ENCODE peak calls at places on chromosomes 6 and 20, in seven cellular contexts. One of them, this sample, is unnamed.

GRCh38 chr6:3956054-3956453 is 106.9 kb downstream of the FAM50B start:
- DNase-seq in mesendoderm: no peak
- DNase-seq in neuronal stem cell: no peak
- DNase-seq in mesenchymal stem cell: no peak
- DNase-seq in IMR-90: no peak
- DNase-seq in H1: no peak
- DNase-seq in trophoblast cell: no peak
- DNase-seq in this sample: no peak

GRCh38 chr6:43838276-43839036 is 68.4 kb downstream of the VEGFA start:
- DNase-seq in mesendoderm: peak
- DNase-seq in neuronal stem cell: no peak
- DNase-seq in mesenchymal stem cell: peak
- DNase-seq in IMR-90: peak
- DNase-seq in H1: no peak
- DNase-seq in trophoblast cell: peak
- DNase-seq in this sample: peak

GRCh38 chr20:31515775-31516107 is 1.5 kb downstream of the HM13 start:
- DNase-seq in mesendoderm: no peak
- DNase-seq in neuronal stem cell: no peak
- DNase-seq in mesenchymal stem cell: no peak
- DNase-seq in IMR-90: no peak
- DNase-seq in H1: no peak
- DNase-seq in trophoblast cell: no peak
- DNase-seq in this sample: no peak

GRCh38 chr6:1965596-1966224 is 279.7 kb downstream of the GMDS start:
- DNase-seq in mesendoderm: no peak
- DNase-seq in neuronal stem cell: no peak
- DNase-seq in mesenchymal stem cell: no peak
- DNase-seq in IMR-90: no peak
- DNase-seq in H1: no peak
- DNase-seq in trophoblast cell: no peak
- DNase-seq in this sample: no peak

GRCh38 chr6:163417595-163417994 is 3.1 kb downstream of the QKI start:
- DNase-seq in mesendoderm: no peak
- DNase-seq in neuronal stem cell: no peak
- DNase-seq in mesenchymal stem cell: no peak
- DNase-seq in IMR-90: no peak
- DNase-seq in H1: no peak
- DNase-seq in trophoblast cell: no peak
- DNase-seq in this sample: no peak

GRCh38 chr20:54075322-54075721 is 4.9 kb upstream of the BCAS1 start:
- DNase-seq in mesendoderm: no peak
- DNase-seq in neuronal stem cell: no peak
- DNase-seq in mesenchymal stem cell: no peak
- DNase-seq in IMR-90: no peak
- DNase-seq in H1: no peak
- DNase-seq in trophoblast cell: no peak
- DNase-seq in this sample: no peak

GRCh38 chr20:60209048-60209447 is 250.8 kb downstream of the CDH26 start:
- DNase-seq in mesendoderm: no peak
- DNase-seq in neuronal stem cell: no peak
- DNase-seq in mesenchymal stem cell: no peak
- DNase-seq in IMR-90: no peak
- DNase-seq in H1: no peak
- DNase-seq in trophoblast cell: peak
- DNase-seq in this sample: no peak

GRCh38 chr6:17719323-17720041 is 12.8 kb upstream of the NUP153 start:
- DNase-seq in mesendoderm: no peak
- DNase-seq in neuronal stem cell: no peak
- DNase-seq in mesenchymal stem cell: no peak
- DNase-seq in IMR-90: no peak
- DNase-seq in H1: no peak
- DNase-seq in trophoblast cell: peak
- DNase-seq in this sample: no peak

DNA sequence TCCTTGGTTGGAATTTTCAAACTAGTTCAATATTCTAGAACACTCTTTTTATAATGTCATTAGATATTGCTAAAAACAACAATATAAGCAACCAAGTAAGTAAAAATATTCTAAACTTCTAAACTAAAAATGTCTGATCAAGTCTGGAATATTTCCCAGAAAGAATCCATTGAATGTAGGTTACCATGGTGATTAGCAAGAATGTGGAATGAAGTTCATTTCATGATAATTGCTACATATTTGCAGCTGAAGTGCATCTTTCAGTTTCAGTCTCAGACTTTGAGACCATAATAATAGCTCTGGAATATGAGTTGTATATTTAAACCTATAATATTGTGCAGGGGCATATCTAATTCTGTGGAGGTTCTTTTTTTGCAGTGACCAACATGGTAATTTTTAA is 61.0 kb upstream of the NKAIN2 start:
- DNase-seq in mesendoderm: no peak
- DNase-seq in neuronal stem cell: no peak
- DNase-seq in mesenchymal stem cell: no peak
- DNase-seq in IMR-90: no peak
- DNase-seq in H1: no peak
- DNase-seq in trophoblast cell: no peak
- DNase-seq in this sample: no peak
- H3K23ac ChIP-seq in mesendoderm: no peak
- H3K23ac ChIP-seq in neuronal stem cell: no peak
- H3K23ac ChIP-seq in mesenchymal stem cell: no peak
- H3K23ac ChIP-seq in IMR-90: no peak
- H3K23ac ChIP-seq in H1: no peak
- H3K23ac ChIP-seq in trophoblast cell: no peak
- H3K23ac ChIP-seq in this sample: no peak

GRCh38 chr6:28078050-28078449 is 2.3 kb upstream of the ZNF165 start:
- DNase-seq in mesendoderm: no peak
- DNase-seq in neuronal stem cell: no peak
- DNase-seq in mesenchymal stem cell: no peak
- DNase-seq in IMR-90: no peak
- DNase-seq in H1: no peak
- DNase-seq in trophoblast cell: peak
- DNase-seq in this sample: no peak
- H2BK5ac ChIP-seq in mesendoderm: no peak
- H2BK5ac ChIP-seq in neuronal stem cell: no peak
- H2BK5ac ChIP-seq in mesenchymal stem cell: no peak
- H2BK5ac ChIP-seq in IMR-90: no peak
- H2BK5ac ChIP-seq in H1: no peak
- H2BK5ac ChIP-seq in trophoblast cell: no peak
- H2BK5ac ChIP-seq in this sample: no peak

DNA sequence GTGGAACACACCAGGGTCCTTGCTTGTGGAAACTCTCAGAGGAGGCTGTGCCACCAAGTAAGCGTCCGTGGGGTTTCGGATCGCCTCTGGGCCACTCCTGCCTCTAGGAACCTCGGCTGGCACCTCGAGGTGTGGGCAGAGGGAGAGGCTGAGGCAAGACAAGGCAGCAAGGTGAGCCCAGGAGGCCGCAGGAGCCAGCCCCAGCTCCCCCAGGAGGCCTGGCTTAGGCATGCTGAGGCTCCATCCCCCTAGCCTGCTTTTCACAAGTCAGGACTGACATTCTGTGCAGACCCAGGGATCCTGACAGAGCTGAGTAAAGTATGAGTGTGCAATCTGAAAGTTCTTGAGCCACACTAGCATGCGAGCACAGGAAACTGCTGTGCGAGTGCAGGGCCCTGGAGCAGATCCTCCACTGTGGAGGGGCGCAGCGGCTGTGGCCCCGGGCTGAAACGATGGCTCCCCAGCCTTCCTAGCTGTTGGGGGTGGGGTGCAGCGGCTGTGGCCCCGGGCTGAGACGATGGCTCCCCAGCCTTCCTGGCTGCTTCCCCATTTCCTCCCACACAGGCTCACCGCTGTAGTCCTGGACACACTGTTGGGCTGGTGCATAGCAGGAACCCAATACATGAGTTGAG is 75.2 kb upstream of the CD93 start:
- DNase-seq in mesendoderm: no peak
- DNase-seq in neuronal stem cell: no peak
- DNase-seq in mesenchymal stem cell: no peak
- DNase-seq in IMR-90: peak
- DNase-seq in H1: no peak
- DNase-seq in trophoblast cell: no peak
- DNase-seq in this sample: peak
- H3K9ac ChIP-seq in mesendoderm: no peak
- H3K9ac ChIP-seq in neuronal stem cell: no peak
- H3K9ac ChIP-seq in mesenchymal stem cell: peak
- H3K9ac ChIP-seq in IMR-90: no peak
- H3K9ac ChIP-seq in H1: no peak
- H3K9ac ChIP-seq in trophoblast cell: no peak
- H3K9ac ChIP-seq in this sample: no peak

GRCh38 chr6:158781692-158782373 is 37.3 kb downstream of the EZR start:
- DNase-seq in mesendoderm: no peak
- DNase-seq in neuronal stem cell: no peak
- DNase-seq in mesenchymal stem cell: no peak
- DNase-seq in IMR-90: no peak
- DNase-seq in H1: no peak
- DNase-seq in trophoblast cell: peak
- DNase-seq in this sample: no peak
- H3K23ac ChIP-seq in mesendoderm: no peak
- H3K23ac ChIP-seq in neuronal stem cell: no peak
- H3K23ac ChIP-seq in mesenchymal stem cell: no peak
- H3K23ac ChIP-seq in IMR-90: no peak
- H3K23ac ChIP-seq in H1: no peak
- H3K23ac ChIP-seq in trophoblast cell: no peak
- H3K23ac ChIP-seq in this sample: no peak

GRCh38 chr20:5910192-5910591 is 40.1 kb downstream of the TRMT6 start:
- DNase-seq in mesendoderm: no peak
- DNase-seq in neuronal stem cell: no peak
- DNase-seq in mesenchymal stem cell: no peak
- DNase-seq in IMR-90: no peak
- DNase-seq in H1: no peak
- DNase-seq in trophoblast cell: no peak
- DNase-seq in this sample: no peak
- H2BK5ac ChIP-seq in mesendoderm: no peak
- H2BK5ac ChIP-seq in neuronal stem cell: no peak
- H2BK5ac ChIP-seq in mesenchymal stem cell: no peak
- H2BK5ac ChIP-seq in IMR-90: no peak
- H2BK5ac ChIP-seq in H1: no peak
- H2BK5ac ChIP-seq in trophoblast cell: no peak
- H2BK5ac ChIP-seq in this sample: no peak

DNA sequence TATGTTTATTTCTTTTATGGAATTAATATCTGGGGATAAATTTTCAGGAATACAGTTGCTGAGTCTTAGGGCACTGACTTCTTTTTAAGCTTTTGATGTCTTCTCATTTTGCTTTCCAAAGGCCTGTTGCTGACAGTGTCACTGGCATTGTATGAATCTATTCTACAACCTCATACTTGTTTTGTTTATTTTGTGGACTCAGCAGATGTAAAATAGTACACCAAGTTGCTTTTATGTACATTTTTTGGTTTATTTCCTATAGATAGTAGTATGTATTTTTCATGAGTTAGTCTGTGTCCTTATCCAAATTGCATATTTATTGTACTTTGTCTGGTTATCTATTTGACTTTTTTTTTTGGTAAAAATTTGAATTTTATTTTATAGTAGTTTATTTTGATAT is 35.0 kb downstream of the FAM162B start:
- DNase-seq in mesendoderm: no peak
- DNase-seq in neuronal stem cell: no peak
- DNase-seq in mesenchymal stem cell: no peak
- DNase-seq in IMR-90: no peak
- DNase-seq in H1: no peak
- DNase-seq in trophoblast cell: no peak
- DNase-seq in this sample: no peak
- H3K9ac ChIP-seq in mesendoderm: no peak
- H3K9ac ChIP-seq in neuronal stem cell: no peak
- H3K9ac ChIP-seq in mesenchymal stem cell: no peak
- H3K9ac ChIP-seq in IMR-90: no peak
- H3K9ac ChIP-seq in H1: no peak
- H3K9ac ChIP-seq in trophoblast cell: no peak
- H3K9ac ChIP-seq in this sample: no peak

DNA sequence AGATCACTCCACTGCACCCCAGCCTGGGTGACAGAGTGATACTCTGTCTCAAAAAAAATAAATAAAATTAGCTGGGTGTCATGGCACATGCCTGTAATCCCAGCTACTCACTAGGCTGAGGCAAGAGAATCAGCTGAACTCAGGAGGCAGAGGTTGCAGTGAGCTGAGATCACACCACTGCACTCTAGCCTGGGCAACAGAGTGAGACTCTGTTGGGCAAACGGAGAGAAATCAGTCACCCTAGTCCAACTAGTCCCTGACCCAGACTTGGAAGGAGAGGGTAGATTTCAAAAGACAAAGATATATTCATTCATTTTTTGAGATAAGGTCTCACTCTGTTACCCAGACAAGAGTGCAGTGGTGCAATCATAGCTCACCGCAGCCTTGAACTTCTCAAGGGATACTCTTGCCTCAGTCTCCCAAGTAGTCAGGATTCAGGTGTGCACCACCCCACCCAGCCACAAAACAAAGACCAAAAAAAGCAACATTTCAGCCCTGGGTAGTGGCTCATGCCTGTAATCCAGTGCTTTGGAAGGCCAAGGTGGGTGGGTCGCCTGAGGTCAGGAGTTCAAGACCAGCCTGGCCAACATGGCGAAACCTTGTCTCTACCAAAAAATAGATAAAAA is 26.2 kb upstream of the NCOA3 start:
- DNase-seq in mesendoderm: no peak
- DNase-seq in neuronal stem cell: no peak
- DNase-seq in mesenchymal stem cell: no peak
- DNase-seq in IMR-90: no peak
- DNase-seq in H1: no peak
- DNase-seq in trophoblast cell: no peak
- DNase-seq in this sample: no peak
- H3K23ac ChIP-seq in mesendoderm: no peak
- H3K23ac ChIP-seq in neuronal stem cell: no peak
- H3K23ac ChIP-seq in mesenchymal stem cell: no peak
- H3K23ac ChIP-seq in IMR-90: no peak
- H3K23ac ChIP-seq in H1: no peak
- H3K23ac ChIP-seq in trophoblast cell: no peak
- H3K23ac ChIP-seq in this sample: no peak